ENCODE peak calls at places on chromosomes 2 and 18, in ten cellular contexts. N is stimulated activated CD4-positive, alpha-beta T cell treated with anti-CD3 and anti-CD28 coated beads, Interleukin-4, amount 100 ng/mL, for 1 hour; T is activated T-helper 1 cell treated with Interleukin-2 at 50 U/mL for 16 hours; H is psoas muscle; B is right cardiac atrium; U is non-pigmented ciliary epithelial cell; Q is H7; I is substantia nigra; C is pancreas; S is immature natural killer cell. R is an unnamed sample.

GRCh38 chr18:56377161-56377560 is 261.2 kb downstream of the TXNL1 start:
- DNase-seq in B (no peak), S (no peak), N (no peak), I (no peak), T (no peak), C (no peak), H (no peak), Q (no peak), U (no peak), R (no peak)

GRCh38 chr2:218429951-218430692 is 11.2 kb downstream of the VIL1 start:
- DNase-seq in H (no peak), U (no peak), I (no peak), S (no peak), T (no peak), Q (peak), C (no peak), B (no peak), N (no peak), R (no peak)

GRCh38 chr18:34153711-34154110 is 71.0 kb downstream of the NOL4 start:
- DNase-seq in B (no peak), C (no peak), N (no peak), T (no peak), I (no peak), S (no peak), U (no peak), Q (no peak), H (no peak), R (no peak)

GRCh38 chr2:30883184-30883583 is 75.9 kb upstream of the CAPN13 start:
- DNase-seq in Q (no peak), B (no peak), H (no peak), C (no peak), N (no peak), S (no peak), U (no peak), T (no peak), I (no peak), R (no peak)

GRCh38 chr2:64936809-64937208 is 52.4 kb upstream of the SLC1A4 start:
- DNase-seq in B (no peak), U (no peak), I (no peak), T (no peak), C (no peak), H (no peak), N (no peak), S (no peak), Q (no peak), R (no peak)

GRCh38 chr2:96112501-96113366 is 3.6 kb downstream of the ADRA2B start:
- DNase-seq in Q (no peak), N (no peak), I (no peak), T (no peak), C (no peak), B (no peak), H (no peak), S (no peak), U (no peak), R (no peak)

GRCh38 chr2:102056079-102056581 is 64.4 kb downstream of the IL1R2 start:
- DNase-seq in B (peak), N (no peak), S (no peak), C (no peak), H (peak), I (no peak), T (no peak), Q (no peak), U (no peak), R (no peak)

GRCh38 chr2:226001716-226002115 is 602.2 kb downstream of the NYAP2 start:
- DNase-seq in H (no peak), C (no peak), T (no peak), B (no peak), U (no peak), S (no peak), N (no peak), Q (no peak), I (no peak), R (no peak)

GRCh38 chr2:17051558-17051957 is 385.9 kb upstream of the CYRIA start:
- DNase-seq in U (no peak), C (no peak), I (no peak), B (no peak), T (no peak), Q (no peak), S (no peak), N (no peak), H (no peak), R (no peak)

GRCh38 chr2:157901325-157901724 is 25.2 kb upstream of the ACVR1 start:
- DNase-seq in H (no peak), Q (no peak), U (no peak), C (no peak), N (no peak), I (no peak), T (no peak), S (no peak), B (no peak), R (no peak)

GRCh38 chr2:136019825-136020224 is 34.4 kb upstream of the DARS1 start:
- DNase-seq in I (no peak), H (no peak), N (no peak), B (no peak), S (no peak), C (no peak), Q (no peak), T (no peak), U (no peak), R (no peak)

GRCh38 chr2:73291461-73292315 is 1.7 kb downstream of the EGR4 start:
- DNase-seq in I (no peak), B (peak), Q (peak), N (peak), C (no peak), T (no peak), U (no peak), H (no peak), S (no peak), R (no peak)

GRCh38 chr2:99940963-99941362 is 201.4 kb downstream of the AFF3 start:
- DNase-seq in U (no peak), Q (no peak), S (no peak), B (no peak), N (no peak), H (no peak), T (no peak), I (no peak), C (no peak), R (no peak)

GRCh38 chr2:74152954-74153353 is 5.2 kb upstream of the BOLA3 start:
- DNase-seq in I (no peak), S (no peak), T (no peak), N (no peak), C (no peak), Q (no peak), H (no peak), B (no peak), U (no peak), R (no peak)

GRCh38 chr2:174158003-174158402 is 90.3 kb downstream of the OLA1 start:
- DNase-seq in Q (peak), C (no peak), I (no peak), U (no peak), N (no peak), S (no peak), B (no peak), T (no peak), H (no peak), R (no peak)

GRCh38 chr2:154425999-154426398 is 272.5 kb upstream of the KCNJ3 start:
- DNase-seq in Q (no peak), I (no peak), N (no peak), C (peak), S (no peak), U (no peak), B (peak), H (no peak), T (no peak), R (no peak)

GRCh38 chr18:3060667-3061580 is 48.0 kb upstream of the LPIN2 start:
- DNase-seq in N (peak), I (no peak), Q (no peak), U (no peak), C (no peak), B (peak), T (no peak), H (no peak), S (peak), R (peak)

GRCh38 chr2:235567842-235568241 is 74.0 kb downstream of the AGAP1 start:
- DNase-seq in Q (no peak), U (no peak), T (no peak), I (no peak), N (no peak), S (no peak), C (no peak), H (no peak), B (no peak), R (no peak)

GRCh38 chr2:21039979-21040467 is 3.9 kb downstream of the APOB start:
- DNase-seq in I (no peak), H (no peak), S (no peak), B (no peak), U (no peak), T (no peak), Q (no peak), C (no peak), N (no peak), R (no peak)

GRCh38 chr2:30664761-30665358 is 142.4 kb downstream of the CAPN13 start:
- DNase-seq in H (peak), T (no peak), U (peak), Q (no peak), I (no peak), B (no peak), S (no peak), C (no peak), N (no peak), R (no peak)

GRCh38 chr2:109343460-109343859 is 214.5 kb downstream of the SH3RF3 start:
- DNase-seq in I (no peak), C (no peak), Q (no peak), H (no peak), T (no peak), N (no peak), S (no peak), U (no peak), B (no peak), R (no peak)

GRCh38 chr2:32485399-32485798 is 128.6 kb downstream of the BIRC6 start:
- DNase-seq in Q (no peak), T (no peak), U (no peak), H (no peak), B (no peak), C (no peak), I (no peak), N (no peak), S (no peak), R (no peak)

GRCh38 chr18:38241736-38242135 is 676.1 kb upstream of the CELF4 start:
- DNase-seq in Q (no peak), S (no peak), H (no peak), N (no peak), T (no peak), B (no peak), I (no peak), C (no peak), U (peak), R (no peak)

GRCh38 chr2:95354469-95354901 is 48.0 kb upstream of the FAHD2A start:
- DNase-seq in I (no peak), S (no peak), B (no peak), N (no peak), Q (no peak), C (no peak), U (no peak), T (no peak), H (no peak), R (no peak)

GRCh38 chr2:113036763-113037162 is 15.9 kb downstream of the IL36B start:
- DNase-seq in N (no peak), S (no peak), Q (no peak), C (no peak), I (no peak), H (no peak), B (no peak), U (no peak), T (no peak), R (no peak)

GRCh38 chr2:64820901-64821300 is 167.2 kb upstream of the SERTAD2 start:
- DNase-seq in T (no peak), N (no peak), Q (no peak), U (no peak), H (no peak), I (no peak), S (no peak), C (no peak), B (no peak), R (no peak)

GRCh38 chr2:46385786-46386577 is 88.8 kb downstream of the EPAS1 start:
- DNase-seq in T (no peak), Q (no peak), C (no peak), U (no peak), I (no peak), S (no peak), H (no peak), B (no peak), N (no peak), R (no peak)

GRCh38 chr2:20128506-20129319 is 77.3 kb upstream of the LAPTM4A start:
- DNase-seq in S (no peak), C (no peak), B (no peak), I (no peak), H (no peak), U (no peak), Q (no peak), T (no peak), N (no peak), R (no peak)

GRCh38 chr2:236117861-236118269 is 50.3 kb downstream of the GBX2 start:
- DNase-seq in C (no peak), H (no peak), I (no peak), B (no peak), N (no peak), U (no peak), S (no peak), Q (peak), T (no peak), R (no peak)

GRCh38 chr2:147174824-147175254 is 670.0 kb upstream of the ACVR2A start:
- DNase-seq in H (no peak), C (no peak), T (no peak), B (no peak), Q (peak), N (no peak), I (no peak), S (no peak), U (no peak), R (no peak)

GRCh38 chr18:59377938-59378337 is 18.9 kb upstream of the LMAN1 start:
- DNase-seq in Q (no peak), B (no peak), N (no peak), C (no peak), U (no peak), T (no peak), I (no peak), H (no peak), S (no peak), R (no peak)

GRCh38 chr2:14751581-14751980 is 119.1 kb downstream of the LRATD1 start:
- DNase-seq in C (peak), Q (no peak), H (no peak), B (no peak), U (no peak), S (no peak), T (no peak), N (no peak), I (no peak), R (no peak)

GRCh38 chr2:72989770-72990556 is 72.6 kb downstream of the EMX1 start:
- DNase-seq in C (no peak), S (no peak), U (no peak), T (no peak), N (no peak), Q (peak), H (no peak), B (peak), I (peak), R (no peak)

GRCh38 chr2:62692225-62692624 is 13.3 kb upstream of the EHBP1 start:
- DNase-seq in C (no peak), B (no peak), N (no peak), U (no peak), Q (no peak), H (no peak), T (no peak), S (no peak), I (no peak), R (no peak)

GRCh38 chr2:145323512-145323911 is 803.6 kb upstream of the ZEB2 start:
- DNase-seq in S (no peak), T (no peak), H (no peak), B (no peak), Q (no peak), I (no peak), C (no peak), N (no peak), U (peak), R (no peak)

GRCh38 chr18:76713432-76713831 is 108.9 kb upstream of the ZNF236 start:
- DNase-seq in B (no peak), H (no peak), S (no peak), T (no peak), Q (no peak), N (no peak), U (no peak), C (no peak), I (no peak), R (no peak)

GRCh38 chr2:173271825-173272224 is 82.8 kb upstream of the CDCA7 start:
- DNase-seq in T (no peak), C (no peak), B (no peak), N (no peak), S (no peak), Q (no peak), I (no peak), H (no peak), U (no peak), R (no peak)

GRCh38 chr2:120053891-120054290 is 41.0 kb downstream of the EPB41L5 start:
- DNase-seq in S (no peak), H (no peak), Q (no peak), I (no peak), N (no peak), T (no peak), B (no peak), C (no peak), U (no peak), R (no peak)

GRCh38 chr2:163281717-163282116 is 443.1 kb upstream of the KCNH7 start:
- DNase-seq in Q (no peak), N (no peak), T (no peak), B (no peak), S (no peak), I (no peak), U (no peak), H (no peak), C (no peak), R (no peak)

GRCh38 chr2:64338910-64339500 is 115.0 kb upstream of the LGALSL start:
- DNase-seq in Q (no peak), S (no peak), T (no peak), I (no peak), H (no peak), B (no peak), N (no peak), C (no peak), U (peak), R (no peak)